ENCODE peak calls at places on chromosomes 1 and 21, in nine cellular contexts. One of them, this sample, is unnamed.

GRCh38 chr1:110242731-110243130 is 32.6 kb downstream of the KCNC4 start:
- DNase-seq in GM13977: no peak
- DNase-seq in head of caudate nucleus: no peak
- DNase-seq in fibroblast of the aortic adventitia: no peak
- DNase-seq in activated T-helper 1 cell treated with anti-CD3 and anti-CD28 coated beads, Interleukin-2, amount 50 U/mL, for 16 hours: no peak
- DNase-seq in CD4-positive, CD25-positive, alpha-beta regulatory T cell: no peak
- DNase-seq in NT2/D1: no peak
- DNase-seq in activated naive CD8-positive, alpha-beta T cell treated with anti-CD3 and anti-CD28 coated beads, Interleukin-2, amount 50 U/mL, for 24 hours: no peak
- DNase-seq in psoas muscle: no peak
- DNase-seq in this sample: no peak

GRCh38 chr21:17613242-17613676 is 558 bp upstream of the BTG3 start:
- DNase-seq in GM13977: peak; percentile 42
- DNase-seq in NT2/D1: no peak
- DNase-seq in CD4-positive, CD25-positive, alpha-beta regulatory T cell: peak; percentile 4
- DNase-seq in fibroblast of the aortic adventitia: peak; percentile 23
- DNase-seq in psoas muscle: peak; percentile 71
- DNase-seq in activated naive CD8-positive, alpha-beta T cell treated with anti-CD3 and anti-CD28 coated beads, Interleukin-2, amount 50 U/mL, for 24 hours: peak; percentile 12
- DNase-seq in activated T-helper 1 cell treated with anti-CD3 and anti-CD28 coated beads, Interleukin-2, amount 50 U/mL, for 16 hours: peak; percentile 4
- DNase-seq in head of caudate nucleus: peak; percentile 20
- DNase-seq in this sample: peak; percentile 4

GRCh38 chr1:6625579-6626149 is 996 bp downstream of the THAP3 start:
- DNase-seq in head of caudate nucleus: no peak
- DNase-seq in CD4-positive, CD25-positive, alpha-beta regulatory T cell: no peak
- DNase-seq in activated naive CD8-positive, alpha-beta T cell treated with anti-CD3 and anti-CD28 coated beads, Interleukin-2, amount 50 U/mL, for 24 hours: peak; percentile 15
- DNase-seq in fibroblast of the aortic adventitia: peak; percentile 78
- DNase-seq in activated T-helper 1 cell treated with anti-CD3 and anti-CD28 coated beads, Interleukin-2, amount 50 U/mL, for 16 hours: no peak
- DNase-seq in GM13977: no peak
- DNase-seq in NT2/D1: no peak
- DNase-seq in psoas muscle: no peak
- DNase-seq in this sample: no peak

GRCh38 chr1:87794788-87795614 is 466.3 kb downstream of the LMO4 start:
- DNase-seq in NT2/D1: no peak
- DNase-seq in GM13977: no peak
- DNase-seq in head of caudate nucleus: no peak
- DNase-seq in fibroblast of the aortic adventitia: peak; percentile 64
- DNase-seq in psoas muscle: no peak
- DNase-seq in activated T-helper 1 cell treated with anti-CD3 and anti-CD28 coated beads, Interleukin-2, amount 50 U/mL, for 16 hours: no peak
- DNase-seq in activated naive CD8-positive, alpha-beta T cell treated with anti-CD3 and anti-CD28 coated beads, Interleukin-2, amount 50 U/mL, for 24 hours: no peak
- DNase-seq in CD4-positive, CD25-positive, alpha-beta regulatory T cell: no peak
- DNase-seq in this sample: no peak

GRCh38 chr1:155479205-155479604 is 83.4 kb downstream of the ASH1L start:
- DNase-seq in fibroblast of the aortic adventitia: peak; percentile 42
- DNase-seq in head of caudate nucleus: no peak
- DNase-seq in activated naive CD8-positive, alpha-beta T cell treated with anti-CD3 and anti-CD28 coated beads, Interleukin-2, amount 50 U/mL, for 24 hours: no peak
- DNase-seq in GM13977: no peak
- DNase-seq in activated T-helper 1 cell treated with anti-CD3 and anti-CD28 coated beads, Interleukin-2, amount 50 U/mL, for 16 hours: no peak
- DNase-seq in NT2/D1: no peak
- DNase-seq in psoas muscle: no peak
- DNase-seq in CD4-positive, CD25-positive, alpha-beta regulatory T cell: no peak
- DNase-seq in this sample: no peak

GRCh38 chr1:113390871-113391642 is 742 bp downstream of the MAGI3 start:
- DNase-seq in NT2/D1: no peak
- DNase-seq in head of caudate nucleus: peak; percentile 33
- DNase-seq in activated T-helper 1 cell treated with anti-CD3 and anti-CD28 coated beads, Interleukin-2, amount 50 U/mL, for 16 hours: peak; percentile 13
- DNase-seq in GM13977: peak; percentile 27
- DNase-seq in fibroblast of the aortic adventitia: no peak
- DNase-seq in activated naive CD8-positive, alpha-beta T cell treated with anti-CD3 and anti-CD28 coated beads, Interleukin-2, amount 50 U/mL, for 24 hours: peak; percentile 38
- DNase-seq in CD4-positive, CD25-positive, alpha-beta regulatory T cell: peak; percentile 27
- DNase-seq in psoas muscle: peak; percentile 77
- DNase-seq in this sample: no peak

GRCh38 chr1:50967416-50968020 is 2.5 kb upstream of the CDKN2C start:
- DNase-seq in GM13977: peak; percentile 45
- DNase-seq in fibroblast of the aortic adventitia: peak; percentile 55
- DNase-seq in NT2/D1: no peak
- DNase-seq in activated naive CD8-positive, alpha-beta T cell treated with anti-CD3 and anti-CD28 coated beads, Interleukin-2, amount 50 U/mL, for 24 hours: no peak
- DNase-seq in activated T-helper 1 cell treated with anti-CD3 and anti-CD28 coated beads, Interleukin-2, amount 50 U/mL, for 16 hours: no peak
- DNase-seq in head of caudate nucleus: no peak
- DNase-seq in psoas muscle: no peak
- DNase-seq in CD4-positive, CD25-positive, alpha-beta regulatory T cell: no peak
- DNase-seq in this sample: no peak

GRCh38 chr21:45078877-45079281 is 4.5 kb downstream of the ADARB1 start:
- DNase-seq in NT2/D1: no peak
- DNase-seq in psoas muscle: no peak
- DNase-seq in CD4-positive, CD25-positive, alpha-beta regulatory T cell: peak; percentile 62
- DNase-seq in GM13977: no peak
- DNase-seq in head of caudate nucleus: no peak
- DNase-seq in fibroblast of the aortic adventitia: peak; percentile 82
- DNase-seq in activated T-helper 1 cell treated with anti-CD3 and anti-CD28 coated beads, Interleukin-2, amount 50 U/mL, for 16 hours: peak; percentile 33
- DNase-seq in activated naive CD8-positive, alpha-beta T cell treated with anti-CD3 and anti-CD28 coated beads, Interleukin-2, amount 50 U/mL, for 24 hours: peak; percentile 65
- DNase-seq in this sample: no peak

GRCh38 chr1:6577831-6578525 is 1.8 kb upstream of the ZBTB48 start:
- DNase-seq in CD4-positive, CD25-positive, alpha-beta regulatory T cell: no peak
- DNase-seq in activated T-helper 1 cell treated with anti-CD3 and anti-CD28 coated beads, Interleukin-2, amount 50 U/mL, for 16 hours: no peak
- DNase-seq in GM13977: no peak
- DNase-seq in fibroblast of the aortic adventitia: peak; percentile 34
- DNase-seq in activated naive CD8-positive, alpha-beta T cell treated with anti-CD3 and anti-CD28 coated beads, Interleukin-2, amount 50 U/mL, for 24 hours: no peak
- DNase-seq in NT2/D1: no peak
- DNase-seq in head of caudate nucleus: no peak
- DNase-seq in psoas muscle: no peak
- DNase-seq in this sample: no peak

GRCh38 chr1:218468707-218469106 is 123.6 kb downstream of the TGFB2 start:
- DNase-seq in CD4-positive, CD25-positive, alpha-beta regulatory T cell: no peak
- DNase-seq in fibroblast of the aortic adventitia: no peak
- DNase-seq in head of caudate nucleus: no peak
- DNase-seq in activated T-helper 1 cell treated with anti-CD3 and anti-CD28 coated beads, Interleukin-2, amount 50 U/mL, for 16 hours: no peak
- DNase-seq in NT2/D1: no peak
- DNase-seq in psoas muscle: no peak
- DNase-seq in activated naive CD8-positive, alpha-beta T cell treated with anti-CD3 and anti-CD28 coated beads, Interleukin-2, amount 50 U/mL, for 24 hours: no peak
- DNase-seq in GM13977: no peak
- DNase-seq in this sample: no peak

GRCh38 chr1:181033128-181033798 is 520 bp upstream of the MR1 start:
- DNase-seq in activated naive CD8-positive, alpha-beta T cell treated with anti-CD3 and anti-CD28 coated beads, Interleukin-2, amount 50 U/mL, for 24 hours: peak; percentile 44
- DNase-seq in fibroblast of the aortic adventitia: peak; percentile 57
- DNase-seq in head of caudate nucleus: peak; percentile 42
- DNase-seq in CD4-positive, CD25-positive, alpha-beta regulatory T cell: no peak
- DNase-seq in psoas muscle: no peak
- DNase-seq in GM13977: no peak
- DNase-seq in activated T-helper 1 cell treated with anti-CD3 and anti-CD28 coated beads, Interleukin-2, amount 50 U/mL, for 16 hours: no peak
- DNase-seq in NT2/D1: no peak
- DNase-seq in this sample: no peak

GRCh38 chr1:185157599-185158469 is 867 bp downstream of the SWT1 start:
- DNase-seq in CD4-positive, CD25-positive, alpha-beta regulatory T cell: no peak
- DNase-seq in psoas muscle: no peak
- DNase-seq in GM13977: no peak
- DNase-seq in head of caudate nucleus: no peak
- DNase-seq in activated naive CD8-positive, alpha-beta T cell treated with anti-CD3 and anti-CD28 coated beads, Interleukin-2, amount 50 U/mL, for 24 hours: no peak
- DNase-seq in activated T-helper 1 cell treated with anti-CD3 and anti-CD28 coated beads, Interleukin-2, amount 50 U/mL, for 16 hours: no peak
- DNase-seq in fibroblast of the aortic adventitia: peak; percentile 17
- DNase-seq in NT2/D1: no peak
- DNase-seq in this sample: peak; percentile 8

GRCh38 chr1:107529511-107530149 is 388.8 kb downstream of the NTNG1 start:
- DNase-seq in activated T-helper 1 cell treated with anti-CD3 and anti-CD28 coated beads, Interleukin-2, amount 50 U/mL, for 16 hours: no peak
- DNase-seq in psoas muscle: no peak
- DNase-seq in GM13977: peak; percentile 68
- DNase-seq in fibroblast of the aortic adventitia: peak; percentile 61
- DNase-seq in activated naive CD8-positive, alpha-beta T cell treated with anti-CD3 and anti-CD28 coated beads, Interleukin-2, amount 50 U/mL, for 24 hours: no peak
- DNase-seq in NT2/D1: peak; percentile 55
- DNase-seq in CD4-positive, CD25-positive, alpha-beta regulatory T cell: no peak
- DNase-seq in head of caudate nucleus: peak; percentile 25
- DNase-seq in this sample: peak; percentile 24

GRCh38 chr1:7702365-7702764 is 68.7 kb upstream of the VAMP3 start:
- DNase-seq in head of caudate nucleus: peak; percentile 77
- DNase-seq in CD4-positive, CD25-positive, alpha-beta regulatory T cell: no peak
- DNase-seq in fibroblast of the aortic adventitia: no peak
- DNase-seq in NT2/D1: no peak
- DNase-seq in GM13977: no peak
- DNase-seq in activated naive CD8-positive, alpha-beta T cell treated with anti-CD3 and anti-CD28 coated beads, Interleukin-2, amount 50 U/mL, for 24 hours: no peak
- DNase-seq in activated T-helper 1 cell treated with anti-CD3 and anti-CD28 coated beads, Interleukin-2, amount 50 U/mL, for 16 hours: no peak
- DNase-seq in psoas muscle: no peak
- DNase-seq in this sample: no peak

GRCh38 chr1:3776231-3777030 is 3.9 kb downstream of the SMIM1 start:
- DNase-seq in activated naive CD8-positive, alpha-beta T cell treated with anti-CD3 and anti-CD28 coated beads, Interleukin-2, amount 50 U/mL, for 24 hours: no peak
- DNase-seq in psoas muscle: no peak
- DNase-seq in head of caudate nucleus: no peak
- DNase-seq in NT2/D1: no peak
- DNase-seq in GM13977: peak; percentile 23
- DNase-seq in fibroblast of the aortic adventitia: no peak
- DNase-seq in activated T-helper 1 cell treated with anti-CD3 and anti-CD28 coated beads, Interleukin-2, amount 50 U/mL, for 16 hours: no peak
- DNase-seq in CD4-positive, CD25-positive, alpha-beta regulatory T cell: no peak
- DNase-seq in this sample: no peak

GRCh38 chr1:15429701-15430149 is 8.5 kb upstream of the CTRC start:
- DNase-seq in activated naive CD8-positive, alpha-beta T cell treated with anti-CD3 and anti-CD28 coated beads, Interleukin-2, amount 50 U/mL, for 24 hours: no peak
- DNase-seq in psoas muscle: no peak
- DNase-seq in head of caudate nucleus: no peak
- DNase-seq in activated T-helper 1 cell treated with anti-CD3 and anti-CD28 coated beads, Interleukin-2, amount 50 U/mL, for 16 hours: no peak
- DNase-seq in NT2/D1: no peak
- DNase-seq in GM13977: no peak
- DNase-seq in CD4-positive, CD25-positive, alpha-beta regulatory T cell: no peak
- DNase-seq in fibroblast of the aortic adventitia: peak; percentile 41
- DNase-seq in this sample: no peak

GRCh38 chr1:171137580-171137979 is 46.9 kb downstream of the FMO3 start:
- DNase-seq in activated naive CD8-positive, alpha-beta T cell treated with anti-CD3 and anti-CD28 coated beads, Interleukin-2, amount 50 U/mL, for 24 hours: no peak
- DNase-seq in fibroblast of the aortic adventitia: no peak
- DNase-seq in CD4-positive, CD25-positive, alpha-beta regulatory T cell: no peak
- DNase-seq in activated T-helper 1 cell treated with anti-CD3 and anti-CD28 coated beads, Interleukin-2, amount 50 U/mL, for 16 hours: no peak
- DNase-seq in psoas muscle: no peak
- DNase-seq in NT2/D1: no peak
- DNase-seq in head of caudate nucleus: no peak
- DNase-seq in GM13977: no peak
- DNase-seq in this sample: no peak

GRCh38 chr1:165449121-165449520 is 4.2 kb upstream of the RXRG start:
- DNase-seq in CD4-positive, CD25-positive, alpha-beta regulatory T cell: no peak
- DNase-seq in NT2/D1: no peak
- DNase-seq in GM13977: no peak
- DNase-seq in activated naive CD8-positive, alpha-beta T cell treated with anti-CD3 and anti-CD28 coated beads, Interleukin-2, amount 50 U/mL, for 24 hours: no peak
- DNase-seq in head of caudate nucleus: no peak
- DNase-seq in psoas muscle: no peak
- DNase-seq in fibroblast of the aortic adventitia: no peak
- DNase-seq in activated T-helper 1 cell treated with anti-CD3 and anti-CD28 coated beads, Interleukin-2, amount 50 U/mL, for 16 hours: no peak
- DNase-seq in this sample: no peak

GRCh38 chr1:226624526-226624925 is 76.0 kb downstream of the STUM start:
- DNase-seq in activated T-helper 1 cell treated with anti-CD3 and anti-CD28 coated beads, Interleukin-2, amount 50 U/mL, for 16 hours: no peak
- DNase-seq in NT2/D1: no peak
- DNase-seq in activated naive CD8-positive, alpha-beta T cell treated with anti-CD3 and anti-CD28 coated beads, Interleukin-2, amount 50 U/mL, for 24 hours: no peak
- DNase-seq in CD4-positive, CD25-positive, alpha-beta regulatory T cell: no peak
- DNase-seq in GM13977: no peak
- DNase-seq in psoas muscle: peak; percentile 35
- DNase-seq in head of caudate nucleus: no peak
- DNase-seq in fibroblast of the aortic adventitia: no peak
- DNase-seq in this sample: no peak

GRCh38 chr1:14969006-14969405 is 184.5 kb upstream of the TMEM51 start:
- DNase-seq in head of caudate nucleus: peak; percentile 34
- DNase-seq in CD4-positive, CD25-positive, alpha-beta regulatory T cell: no peak
- DNase-seq in GM13977: no peak
- DNase-seq in fibroblast of the aortic adventitia: no peak
- DNase-seq in psoas muscle: no peak
- DNase-seq in activated T-helper 1 cell treated with anti-CD3 and anti-CD28 coated beads, Interleukin-2, amount 50 U/mL, for 16 hours: no peak
- DNase-seq in activated naive CD8-positive, alpha-beta T cell treated with anti-CD3 and anti-CD28 coated beads, Interleukin-2, amount 50 U/mL, for 24 hours: peak; percentile 37
- DNase-seq in NT2/D1: no peak
- DNase-seq in this sample: no peak

GRCh38 chr1:67632356-67632755 is 52.6 kb upstream of the GADD45A start:
- DNase-seq in psoas muscle: no peak
- DNase-seq in GM13977: no peak
- DNase-seq in CD4-positive, CD25-positive, alpha-beta regulatory T cell: no peak
- DNase-seq in head of caudate nucleus: no peak
- DNase-seq in fibroblast of the aortic adventitia: no peak
- DNase-seq in activated naive CD8-positive, alpha-beta T cell treated with anti-CD3 and anti-CD28 coated beads, Interleukin-2, amount 50 U/mL, for 24 hours: no peak
- DNase-seq in NT2/D1: no peak
- DNase-seq in activated T-helper 1 cell treated with anti-CD3 and anti-CD28 coated beads, Interleukin-2, amount 50 U/mL, for 16 hours: no peak
- DNase-seq in this sample: no peak

GRCh38 chr1:29396438-29397255 is 160.3 kb downstream of the PTPRU start:
- DNase-seq in head of caudate nucleus: no peak
- DNase-seq in NT2/D1: peak; percentile 25
- DNase-seq in psoas muscle: no peak
- DNase-seq in activated T-helper 1 cell treated with anti-CD3 and anti-CD28 coated beads, Interleukin-2, amount 50 U/mL, for 16 hours: no peak
- DNase-seq in CD4-positive, CD25-positive, alpha-beta regulatory T cell: no peak
- DNase-seq in activated naive CD8-positive, alpha-beta T cell treated with anti-CD3 and anti-CD28 coated beads, Interleukin-2, amount 50 U/mL, for 24 hours: no peak
- DNase-seq in fibroblast of the aortic adventitia: peak; percentile 23
- DNase-seq in GM13977: no peak
- DNase-seq in this sample: no peak

GRCh38 chr1:107617921-107618320 is 347.1 kb downstream of the VAV3 start:
- DNase-seq in activated naive CD8-positive, alpha-beta T cell treated with anti-CD3 and anti-CD28 coated beads, Interleukin-2, amount 50 U/mL, for 24 hours: no peak
- DNase-seq in psoas muscle: no peak
- DNase-seq in GM13977: no peak
- DNase-seq in activated T-helper 1 cell treated with anti-CD3 and anti-CD28 coated beads, Interleukin-2, amount 50 U/mL, for 16 hours: no peak
- DNase-seq in NT2/D1: no peak
- DNase-seq in fibroblast of the aortic adventitia: no peak
- DNase-seq in head of caudate nucleus: no peak
- DNase-seq in CD4-positive, CD25-positive, alpha-beta regulatory T cell: no peak
- DNase-seq in this sample: no peak

GRCh38 chr21:32391755-32392154 is 1.1 kb downstream of the URB1 start:
- DNase-seq in activated naive CD8-positive, alpha-beta T cell treated with anti-CD3 and anti-CD28 coated beads, Interleukin-2, amount 50 U/mL, for 24 hours: no peak
- DNase-seq in activated T-helper 1 cell treated with anti-CD3 and anti-CD28 coated beads, Interleukin-2, amount 50 U/mL, for 16 hours: no peak
- DNase-seq in CD4-positive, CD25-positive, alpha-beta regulatory T cell: no peak
- DNase-seq in NT2/D1: no peak
- DNase-seq in psoas muscle: no peak
- DNase-seq in GM13977: no peak
- DNase-seq in fibroblast of the aortic adventitia: no peak
- DNase-seq in head of caudate nucleus: no peak
- DNase-seq in this sample: no peak

GRCh38 chr1:46137901-46138300 is 5.5 kb upstream of the PIK3R3 start:
- DNase-seq in head of caudate nucleus: no peak
- DNase-seq in activated T-helper 1 cell treated with anti-CD3 and anti-CD28 coated beads, Interleukin-2, amount 50 U/mL, for 16 hours: no peak
- DNase-seq in activated naive CD8-positive, alpha-beta T cell treated with anti-CD3 and anti-CD28 coated beads, Interleukin-2, amount 50 U/mL, for 24 hours: no peak
- DNase-seq in NT2/D1: no peak
- DNase-seq in CD4-positive, CD25-positive, alpha-beta regulatory T cell: no peak
- DNase-seq in fibroblast of the aortic adventitia: peak; percentile 55
- DNase-seq in GM13977: no peak
- DNase-seq in psoas muscle: no peak
- DNase-seq in this sample: no peak

GRCh38 chr1:221565718-221566117 is 176.2 kb downstream of the DUSP10 start:
- DNase-seq in psoas muscle: no peak
- DNase-seq in GM13977: no peak
- DNase-seq in head of caudate nucleus: no peak
- DNase-seq in fibroblast of the aortic adventitia: no peak
- DNase-seq in CD4-positive, CD25-positive, alpha-beta regulatory T cell: no peak
- DNase-seq in activated T-helper 1 cell treated with anti-CD3 and anti-CD28 coated beads, Interleukin-2, amount 50 U/mL, for 16 hours: no peak
- DNase-seq in activated naive CD8-positive, alpha-beta T cell treated with anti-CD3 and anti-CD28 coated beads, Interleukin-2, amount 50 U/mL, for 24 hours: no peak
- DNase-seq in NT2/D1: no peak
- DNase-seq in this sample: no peak

GRCh38 chr1:205285391-205286101 is 36.0 kb downstream of the NUAK2 start:
- DNase-seq in GM13977: peak; percentile 64
- DNase-seq in activated T-helper 1 cell treated with anti-CD3 and anti-CD28 coated beads, Interleukin-2, amount 50 U/mL, for 16 hours: peak; percentile 35
- DNase-seq in fibroblast of the aortic adventitia: no peak
- DNase-seq in activated naive CD8-positive, alpha-beta T cell treated with anti-CD3 and anti-CD28 coated beads, Interleukin-2, amount 50 U/mL, for 24 hours: peak; percentile 63
- DNase-seq in NT2/D1: no peak
- DNase-seq in head of caudate nucleus: no peak
- DNase-seq in psoas muscle: no peak
- DNase-seq in CD4-positive, CD25-positive, alpha-beta regulatory T cell: peak; percentile 47
- DNase-seq in this sample: no peak

GRCh38 chr1:235341334-235341733 is 13.0 kb downstream of the GGPS1 start:
- DNase-seq in fibroblast of the aortic adventitia: no peak
- DNase-seq in activated naive CD8-positive, alpha-beta T cell treated with anti-CD3 and anti-CD28 coated beads, Interleukin-2, amount 50 U/mL, for 24 hours: no peak
- DNase-seq in psoas muscle: no peak
- DNase-seq in GM13977: no peak
- DNase-seq in CD4-positive, CD25-positive, alpha-beta regulatory T cell: no peak
- DNase-seq in activated T-helper 1 cell treated with anti-CD3 and anti-CD28 coated beads, Interleukin-2, amount 50 U/mL, for 16 hours: no peak
- DNase-seq in NT2/D1: no peak
- DNase-seq in head of caudate nucleus: no peak
- DNase-seq in this sample: no peak

GRCh38 chr1:94727846-94728715 is 92.1 kb upstream of the SLC44A3 start:
- DNase-seq in fibroblast of the aortic adventitia: peak; percentile 90
- DNase-seq in GM13977: no peak
- DNase-seq in activated naive CD8-positive, alpha-beta T cell treated with anti-CD3 and anti-CD28 coated beads, Interleukin-2, amount 50 U/mL, for 24 hours: no peak
- DNase-seq in head of caudate nucleus: no peak
- DNase-seq in psoas muscle: no peak
- DNase-seq in activated T-helper 1 cell treated with anti-CD3 and anti-CD28 coated beads, Interleukin-2, amount 50 U/mL, for 16 hours: no peak
- DNase-seq in CD4-positive, CD25-positive, alpha-beta regulatory T cell: no peak
- DNase-seq in NT2/D1: no peak
- DNase-seq in this sample: no peak

GRCh38 chr1:238252033-238252802 is 361.5 kb upstream of the ZP4 start:
- DNase-seq in head of caudate nucleus: peak; percentile 61
- DNase-seq in activated naive CD8-positive, alpha-beta T cell treated with anti-CD3 and anti-CD28 coated beads, Interleukin-2, amount 50 U/mL, for 24 hours: peak; percentile 27
- DNase-seq in fibroblast of the aortic adventitia: peak; percentile 52
- DNase-seq in NT2/D1: peak; percentile 80
- DNase-seq in CD4-positive, CD25-positive, alpha-beta regulatory T cell: no peak
- DNase-seq in GM13977: peak; percentile 45
- DNase-seq in psoas muscle: peak; percentile 51
- DNase-seq in activated T-helper 1 cell treated with anti-CD3 and anti-CD28 coated beads, Interleukin-2, amount 50 U/mL, for 16 hours: no peak
- DNase-seq in this sample: peak; percentile 14

GRCh38 chr21:15986277-15986676 is 256.5 kb downstream of the USP25 start:
- DNase-seq in head of caudate nucleus: no peak
- DNase-seq in activated naive CD8-positive, alpha-beta T cell treated with anti-CD3 and anti-CD28 coated beads, Interleukin-2, amount 50 U/mL, for 24 hours: no peak
- DNase-seq in psoas muscle: no peak
- DNase-seq in CD4-positive, CD25-positive, alpha-beta regulatory T cell: no peak
- DNase-seq in GM13977: no peak
- DNase-seq in fibroblast of the aortic adventitia: peak; percentile 46
- DNase-seq in activated T-helper 1 cell treated with anti-CD3 and anti-CD28 coated beads, Interleukin-2, amount 50 U/mL, for 16 hours: no peak
- DNase-seq in NT2/D1: no peak
- DNase-seq in this sample: no peak